ENCODE peak calls at places on chromosomes 7 and 10, in five cellular contexts. One of them, this sample, is unnamed.

GRCh38 chr10:67666416-67667043 is 29.5 kb downstream of the CTNNA3 start:
- DNase-seq in right atrium auricular region: no peak
- DNase-seq in sciatic nerve: no peak
- DNase-seq in SK-N-DZ: peak
- DNase-seq in NCI-H2081: no peak
- DNase-seq in this sample: no peak

GRCh38 chr10:11898372-11899066 is 75.4 kb downstream of the PROSER2 start:
- DNase-seq in right atrium auricular region: no peak
- DNase-seq in SK-N-DZ: peak
- DNase-seq in NCI-H2081: no peak
- DNase-seq in sciatic nerve: no peak
- DNase-seq in this sample: no peak

GRCh38 chr10:84329094-84329611 is 764 bp downstream of the CCSER2 start:
- DNase-seq in SK-N-DZ: peak
- DNase-seq in NCI-H2081: peak
- DNase-seq in right atrium auricular region: no peak
- DNase-seq in sciatic nerve: no peak
- DNase-seq in this sample: peak

GRCh38 chr7:99000196-99000903 is 122.0 kb downstream of the TRRAP start:
- DNase-seq in sciatic nerve: no peak
- DNase-seq in right atrium auricular region: peak
- DNase-seq in SK-N-DZ: no peak
- DNase-seq in NCI-H2081: no peak
- DNase-seq in this sample: no peak

GRCh38 chr10:98269435-98269912 is 1.5 kb upstream of the LOXL4 start:
- DNase-seq in sciatic nerve: peak
- DNase-seq in SK-N-DZ: no peak
- DNase-seq in right atrium auricular region: peak
- DNase-seq in NCI-H2081: no peak
- DNase-seq in this sample: peak

GRCh38 chr7:105691029-105691691 is 109.9 kb upstream of the EFCAB10 start:
- DNase-seq in sciatic nerve: no peak
- DNase-seq in right atrium auricular region: no peak
- DNase-seq in SK-N-DZ: no peak
- DNase-seq in NCI-H2081: no peak
- DNase-seq in this sample: peak

GRCh38 chr10:101843032-101843991 is at the start of gene KCNIP2:
- DNase-seq in sciatic nerve: no peak
- DNase-seq in SK-N-DZ: peak
- DNase-seq in NCI-H2081: peak
- DNase-seq in right atrium auricular region: no peak
- DNase-seq in this sample: no peak

GRCh38 chr7:148963583-148964509 is 64.5 kb downstream of the PDIA4 start:
- DNase-seq in NCI-H2081: no peak
- DNase-seq in sciatic nerve: peak
- DNase-seq in right atrium auricular region: no peak
- DNase-seq in SK-N-DZ: peak
- DNase-seq in this sample: no peak

GRCh38 chr7:74094224-74095095 is 10.9 kb downstream of the LIMK1 start:
- DNase-seq in right atrium auricular region: peak
- DNase-seq in SK-N-DZ: peak
- DNase-seq in sciatic nerve: peak
- DNase-seq in NCI-H2081: no peak
- DNase-seq in this sample: peak

GRCh38 chr10:93844979-93845626 is 48.7 kb upstream of the SLC35G1 start:
- DNase-seq in SK-N-DZ: no peak
- DNase-seq in NCI-H2081: no peak
- DNase-seq in sciatic nerve: no peak
- DNase-seq in right atrium auricular region: no peak
- DNase-seq in this sample: no peak

GRCh38 chr10:75959209-75959608 is 527.8 kb downstream of the LRMDA start:
- DNase-seq in SK-N-DZ: no peak
- DNase-seq in right atrium auricular region: no peak
- DNase-seq in NCI-H2081: no peak
- DNase-seq in sciatic nerve: no peak
- DNase-seq in this sample: no peak

GRCh38 chr10:129038490-129039011 is 428.5 kb upstream of the MGMT start:
- DNase-seq in right atrium auricular region: no peak
- DNase-seq in SK-N-DZ: no peak
- DNase-seq in NCI-H2081: no peak
- DNase-seq in sciatic nerve: no peak
- DNase-seq in this sample: no peak

GRCh38 chr10:59724098-59724938 is 14.7 kb upstream of the SLC16A9 start:
- DNase-seq in NCI-H2081: no peak
- DNase-seq in SK-N-DZ: no peak
- DNase-seq in sciatic nerve: no peak
- DNase-seq in right atrium auricular region: no peak
- DNase-seq in this sample: no peak

GRCh38 chr10:26457088-26457487 is 18.9 kb downstream of the APBB1IP start:
- DNase-seq in SK-N-DZ: no peak
- DNase-seq in NCI-H2081: no peak
- DNase-seq in right atrium auricular region: no peak
- DNase-seq in sciatic nerve: no peak
- DNase-seq in this sample: no peak

GRCh38 chr10:63901916-63902315 is 380.7 kb downstream of the REEP3 start:
- DNase-seq in right atrium auricular region: no peak
- DNase-seq in NCI-H2081: no peak
- DNase-seq in SK-N-DZ: no peak
- DNase-seq in sciatic nerve: no peak
- DNase-seq in this sample: no peak

GRCh38 chr7:41870017-41870416 is 167.1 kb upstream of the INHBA start:
- DNase-seq in SK-N-DZ: no peak
- DNase-seq in sciatic nerve: no peak
- DNase-seq in right atrium auricular region: no peak
- DNase-seq in NCI-H2081: no peak
- DNase-seq in this sample: no peak

GRCh38 chr7:84117304-84117703 is 77.3 kb downstream of the SEMA3A start:
- DNase-seq in SK-N-DZ: no peak
- DNase-seq in sciatic nerve: no peak
- DNase-seq in right atrium auricular region: no peak
- DNase-seq in NCI-H2081: no peak
- DNase-seq in this sample: no peak

GRCh38 chr10:92208736-92209135 is 82.1 kb downstream of the CPEB3 start:
- DNase-seq in right atrium auricular region: no peak
- DNase-seq in SK-N-DZ: no peak
- DNase-seq in NCI-H2081: no peak
- DNase-seq in sciatic nerve: no peak
- DNase-seq in this sample: no peak

GRCh38 chr10:133257489-133258065 is 19.1 kb downstream of the ADAM8 start:
- DNase-seq in SK-N-DZ: peak
- DNase-seq in right atrium auricular region: peak
- DNase-seq in sciatic nerve: peak
- DNase-seq in NCI-H2081: no peak
- DNase-seq in this sample: peak

GRCh38 chr10:102117391-102118159 is 2.6 kb downstream of the LDB1 start:
- DNase-seq in NCI-H2081: peak
- DNase-seq in right atrium auricular region: peak
- DNase-seq in SK-N-DZ: peak
- DNase-seq in sciatic nerve: peak
- DNase-seq in this sample: peak

GRCh38 chr7:23357190-23358093 is 58.3 kb downstream of the MALSU1 start:
- DNase-seq in right atrium auricular region: no peak
- DNase-seq in SK-N-DZ: peak
- DNase-seq in sciatic nerve: no peak
- DNase-seq in NCI-H2081: no peak
- DNase-seq in this sample: no peak

This sample was measured in adrenal gland.